ENCODE peak calls at places on chromosomes 7 and 10, in four cellular contexts. B is COR-L47, U is AG09309, A is SW480. Z is an unnamed sample.
A peak's percentile ranks its signal among the peaks of the same experiment; 100 is the strongest.

GRCh38 chr7:95596183-95597135 is at the start of gene PDK4:
- DNase-seq in A (peak; percentile 74), U (no peak), B (no peak), Z (no peak)

GRCh38 chr10:43619368-43619767 is 13.1 kb downstream of the ZNF485 start:
- DNase-seq in B (no peak), A (no peak), U (no peak), Z (no peak)

GRCh38 chr10:6333086-6333485 is 130.4 kb downstream of the PFKFB3 start:
- DNase-seq in A (no peak), U (no peak), B (no peak), Z (no peak)

GRCh38 chr7:149713731-149714068 is 59.7 kb downstream of the ZNF467 start:
- DNase-seq in B (no peak), U (no peak), A (no peak), Z (no peak)

GRCh38 chr10:79093658-79094411 is 25.1 kb downstream of the ZMIZ1 start:
- DNase-seq in U (no peak), A (no peak), B (no peak), Z (peak; percentile 62)

GRCh38 chr10:44195120-44196007 is 189.5 kb downstream of the CXCL12 start:
- DNase-seq in B (no peak), U (peak; percentile 80), A (peak; percentile 32), Z (no peak)

GRCh38 chr7:70035509-70035908 is 437.2 kb downstream of the AUTS2 start:
- DNase-seq in U (no peak), B (no peak), A (no peak), Z (no peak)

GRCh38 chr7:17769918-17770317 is 170.4 kb downstream of the SNX13 start:
- DNase-seq in A (peak; percentile 80), B (peak; percentile 61), U (peak; percentile 23), Z (peak; percentile 81)

GRCh38 chr7:128164061-128164954 is 76.8 kb upstream of the LEP start:
- DNase-seq in A (peak; percentile 51), U (peak; percentile 13), B (no peak), Z (no peak)

GRCh38 chr10:129041916-129042315 is 425.1 kb upstream of the MGMT start:
- DNase-seq in B (no peak), U (no peak), A (no peak), Z (no peak)

GRCh38 chr10:15262036-15262713 is 93.7 kb upstream of the NMT2 start:
- DNase-seq in U (no peak), B (no peak), A (no peak), Z (peak; percentile 52)

GRCh38 chr10:125144693-125145623 is 15.4 kb downstream of the CTBP2 start:
- DNase-seq in B (no peak), U (no peak), A (no peak), Z (peak; percentile 25)

GRCh38 chr7:101936612-101937231 is 119.3 kb downstream of the CUX1 start:
- DNase-seq in B (no peak), A (no peak), U (no peak), Z (no peak)

GRCh38 chr10:38070501-38070900 is 23.6 kb upstream of the ZNF37A start:
- DNase-seq in U (no peak), B (no peak), A (no peak), Z (no peak)

GRCh38 chr7:92973293-92973731 is 136.9 kb upstream of the CDK6 start:
- DNase-seq in A (no peak), B (no peak), U (no peak), Z (no peak)

GRCh38 chr7:100483728-100484635 is at the start of gene NYAP1:
- DNase-seq in A (peak; percentile 50), U (no peak), B (peak; percentile 49), Z (peak; percentile 63)

GRCh38 chr10:58438340-58438739 is 53.1 kb downstream of the TFAM start:
- DNase-seq in A (no peak), U (peak; percentile 72), B (no peak), Z (no peak)

GRCh38 chr7:114708646-114709045 is 213.2 kb upstream of the MDFIC start:
- DNase-seq in A (no peak), B (no peak), U (no peak), Z (no peak)

GRCh38 chr7:128406147-128406985 is 3.4 kb downstream of the IMPDH1 start:
- DNase-seq in U (no peak), A (no peak), B (no peak), Z (no peak)

GRCh38 chr10:35635576-35635975 is 6.5 kb downstream of the FZD8 start:
- DNase-seq in B (peak; percentile 13), U (no peak), A (peak; percentile 58), Z (peak; percentile 70)

GRCh38 chr7:1899951-1900762 is 230.1 kb downstream of the ELFN1 start:
- DNase-seq in A (no peak), B (no peak), U (no peak), Z (no peak)

GRCh38 chr7:44678468-44679179 is 70.0 kb upstream of the ZMIZ2 start:
- DNase-seq in A (no peak), U (peak; percentile 80), B (no peak), Z (no peak)

GRCh38 chr10:178208-178607 is 43.0 kb downstream of the ZMYND11 start:
- DNase-seq in U (peak; percentile 23), B (no peak), A (peak; percentile 0), Z (peak; percentile 20)

GRCh38 chr7:81161459-81162075 is 242.7 kb upstream of the SEMA3C start:
- DNase-seq in U (peak; percentile 93), A (peak; percentile 93), B (no peak), Z (no peak)

GRCh38 chr10:119541046-119541445 is 1.5 kb downstream of the RGS10 start:
- DNase-seq in A (no peak), B (no peak), U (no peak), Z (no peak)

GRCh38 chr10:33914746-33915145 is 580.3 kb upstream of the NRP1 start:
- DNase-seq in U (no peak), B (no peak), A (no peak), Z (no peak)

GRCh38 chr7:4633012-4633411 is 49.1 kb upstream of the FOXK1 start:
- DNase-seq in U (no peak), B (no peak), A (peak; percentile 52), Z (no peak)

GRCh38 chr10:98265403-98266378 is 2.3 kb downstream of the LOXL4 start:
- DNase-seq in U (no peak), B (no peak), A (peak; percentile 40), Z (no peak)

GRCh38 chr7:121119047-121119446 is 130.5 kb downstream of the CPED1 start:
- DNase-seq in U (no peak), B (no peak), A (no peak), Z (no peak)

GRCh38 chr10:75987610-75988009 is 556.2 kb downstream of the LRMDA start:
- DNase-seq in A (peak; percentile 75), B (no peak), U (no peak), Z (no peak)

GRCh38 chr7:124051978-124052377 is 19.1 kb upstream of the TMEM229A start:
- DNase-seq in A (no peak), B (no peak), U (no peak), Z (no peak)